ENCODE peak calls at places on chromosomes 2 and 18, in six cellular contexts. C, V, D, L, B and S are unnamed samples.
A peak's percentile ranks its signal among the peaks of the same experiment; 100 is the strongest.

GRCh38 chr2:72738096-72738495 is 87.7 kb downstream of the EXOC6B start:
- DNase-seq in C (no peak), V (no peak), D (no peak), B (no peak), L (no peak), S (no peak)

GRCh38 chr18:25535495-25535894 is 183.5 kb upstream of the ZNF521 start:
- DNase-seq in L (no peak), C (no peak), B (no peak), V (no peak), D (no peak), S (no peak)

GRCh38 chr2:190879474-190880373 is 897 bp upstream of the GLS start:
- DNase-seq in C (no peak), L (no peak), V (peak; percentile 47), B (peak; percentile 52), D (no peak), S (no peak)

GRCh38 chr18:74573053-74573452 is 24.6 kb upstream of the ZNF407 start:
- DNase-seq in L (no peak), C (no peak), V (no peak), D (no peak), B (no peak), S (no peak)

GRCh38 chr2:76270356-76270755 is 559.6 kb upstream of the GCFC2 start:
- DNase-seq in V (no peak), B (no peak), C (no peak), L (no peak), D (no peak), S (no peak)

GRCh38 chr2:97712693-97713295 is 582 bp upstream of the ZAP70 start:
- DNase-seq in L (no peak), D (no peak), B (peak; percentile 55), V (peak; percentile 32), C (no peak), S (peak; percentile 69)

GRCh38 chr2:23350026-23350791 is 34.8 kb upstream of the KLHL29 start:
- DNase-seq in L (no peak), V (no peak), D (no peak), C (no peak), B (no peak), S (no peak)

GRCh38 chr2:17188726-17189125 is 329.5 kb downstream of the RAD51AP2 start:
- DNase-seq in D (no peak), B (no peak), C (no peak), V (no peak), L (no peak), S (no peak)

GRCh38 chr18:61876899-61877298 is 15.9 kb downstream of the RNF152 start:
- DNase-seq in B (no peak), D (no peak), V (no peak), L (no peak), C (no peak), S (no peak)

GRCh38 chr2:159177957-159178356 is 108.5 kb downstream of the WDSUB1 start:
- DNase-seq in B (no peak), L (no peak), C (no peak), D (no peak), V (no peak), S (no peak)

GRCh38 chr2:17538022-17538843 is 2.3 kb upstream of the VSNL1 start:
- DNase-seq in L (no peak), C (peak; percentile 87), B (no peak), V (no peak), D (no peak), S (no peak)

GRCh38 chr18:69102959-69103358 is 297.7 kb upstream of the DOK6 start:
- DNase-seq in L (no peak), D (no peak), C (no peak), V (no peak), B (no peak), S (no peak)

GRCh38 chr2:133146893-133147292 is 421.4 kb downstream of the NCKAP5 start:
- DNase-seq in L (no peak), D (no peak), V (no peak), B (no peak), C (peak; percentile 39), S (no peak)

GRCh38 chr2:223056656-223057418 is 4.8 kb downstream of the KCNE4 start:
- DNase-seq in V (no peak), C (peak; percentile 62), B (no peak), D (no peak), L (no peak), S (no peak)

GRCh38 chr2:240586919-240587800 is 626 bp downstream of the CAPN10 start:
- DNase-seq in C (peak; percentile 39), L (no peak), B (peak; percentile 34), V (peak; percentile 45), D (peak; percentile 27), S (peak; percentile 86)

GRCh38 chr2:98936917-98937351 is 909 bp upstream of the CRACDL start:
- DNase-seq in D (no peak), V (no peak), C (no peak), L (no peak), B (no peak), S (no peak)

GRCh38 chr18:36843784-36844183 is 14.9 kb downstream of the KIAA1328 start:
- DNase-seq in B (no peak), V (no peak), D (no peak), L (no peak), C (no peak), S (no peak)

GRCh38 chr2:166627893-166628292 is 133.8 kb upstream of the SCN7A start:
- DNase-seq in B (no peak), V (no peak), D (no peak), C (no peak), L (no peak), S (no peak)